ENCODE peak calls at places on chromosomes 11 and 22, in four cellular contexts. Y is hypothalamus; T is dorsolateral prefrontal cortex; U is activated CD4-positive, alpha-beta memory T cell treated with anti-CD3 and anti-CD28 coated beads for 36 hours. J is an unnamed sample.

GRCh38 chr22:37319469-37319868 is 37.2 kb downstream of the CYTH4 start:
- DNase-seq in Y (no peak), T (no peak), U (no peak), J (no peak)

GRCh38 chr11:44066732-44067131 is 662 bp downstream of the ACCS start:
- DNase-seq in Y (no peak), T (no peak), U (peak), J (no peak)

GRCh38 chr11:110711776-110712642 is at the start of gene ARHGAP20:
- DNase-seq in T (peak), Y (no peak), U (peak), J (peak)

GRCh38 chr11:122746050-122746478 is 90.5 kb downstream of the UBASH3B start:
- DNase-seq in U (peak), Y (no peak), T (no peak), J (no peak)

GRCh38 chr22:46754110-46754799 is 8.2 kb upstream of the TBC1D22A start:
- DNase-seq in U (peak), T (no peak), Y (no peak), J (no peak)

GRCh38 chr11:47272706-47273105 is 2.8 kb downstream of the MADD start:
- DNase-seq in T (no peak), U (no peak), Y (no peak), J (no peak)

GRCh38 chr22:35104491-35104890 is 38.5 kb downstream of the ISX start:
- DNase-seq in U (no peak), Y (no peak), T (no peak), J (no peak)

GRCh38 chr11:128039140-128040021 is 548.0 kb downstream of the ETS1 start:
- DNase-seq in Y (no peak), U (peak), T (no peak), J (no peak)

GRCh38 chr11:120912504-120912903 is 111.4 kb upstream of the TBCEL start:
- DNase-seq in Y (no peak), U (no peak), T (no peak), J (no peak)

GRCh38 chr11:4018641-4019040 is 76.0 kb upstream of the RRM1 start:
- DNase-seq in U (no peak), T (no peak), Y (no peak), J (no peak)

GRCh38 chr22:38828616-38829205 is 15.1 kb downstream of the NPTXR start:
- DNase-seq in Y (no peak), T (no peak), U (no peak), J (no peak)

GRCh38 chr22:45227645-45228400 is 12.9 kb downstream of the KIAA0930 start:
- DNase-seq in Y (peak), T (peak), U (no peak), J (no peak)

GRCh38 chr22:42990131-42990838 is 24.7 kb downstream of the PACSIN2 start:
- DNase-seq in Y (no peak), T (no peak), U (no peak), J (no peak)

GRCh38 chr22:29393019-29393608 is 4.7 kb upstream of the AP1B1 start:
- DNase-seq in U (no peak), Y (no peak), T (no peak), J (no peak)

GRCh38 chr11:92295175-92296137 is 70.8 kb downstream of the FAT3 start:
- DNase-seq in T (no peak), Y (no peak), U (no peak), J (no peak)

GRCh38 chr22:39567135-39567946 is 3.2 kb upstream of the CACNA1I start:
- DNase-seq in T (no peak), Y (no peak), U (peak), J (no peak)